ENCODE peak calls at places on chromosome 9, in ten cellular contexts. V is hepatocyte, I is MCF 10A, L is mesothelial cell of epicardium, Q is body of pancreas, Z is mammary epithelial cell, K is cardiac muscle cell, F is fibroblast of mammary gland, O is GM12878, R is upper lobe of right lung. G is an unnamed sample.

GRCh38 chr9:95305770-95306492 is 11.6 kb downstream of the FANCC start:
- DNase-seq in K (no peak), V (no peak), R (no peak), L (no peak), F (no peak), Z (no peak), Q (no peak), O (no peak), I (no peak), G (no peak)

GRCh38 chr9:98708103-98708932 is 417 bp downstream of the GABBR2 start:
- DNase-seq in K (no peak), F (no peak), Z (no peak), V (no peak), I (no peak), Q (no peak), L (no peak), O (no peak), R (no peak), G (no peak)

GRCh38 chr9:113973963-113974413 is 97.9 kb downstream of the ZNF618 start:
- DNase-seq in Q (no peak), F (no peak), L (no peak), O (no peak), V (no peak), K (peak), R (no peak), Z (no peak), I (no peak), G (no peak)

GRCh38 chr9:137428311-137428630 is 5.1 kb downstream of the NOXA1 start:
- DNase-seq in R (peak), Z (no peak), V (no peak), Q (no peak), K (no peak), F (no peak), L (no peak), I (no peak), O (no peak), G (no peak)

GRCh38 chr9:19050637-19051591 is 1.7 kb downstream of the RRAGA start:
- DNase-seq in O (no peak), Q (no peak), L (no peak), V (no peak), K (no peak), R (no peak), F (no peak), I (peak), Z (no peak), G (no peak)

GRCh38 chr9:118170032-118170955 is 466.1 kb downstream of the TLR4 start:
- DNase-seq in V (peak), F (peak), O (no peak), K (peak), I (peak), Q (peak), Z (peak), R (no peak), L (peak), G (peak)

GRCh38 chr9:71249729-71250317 is 128.4 kb upstream of the TRPM3 start:
- DNase-seq in L (no peak), Z (peak), Q (peak), K (peak), R (no peak), F (peak), V (peak), O (no peak), I (peak), G (peak)

GRCh38 chr9:95670122-95670521 is 153.4 kb upstream of the PTCH1 start:
- DNase-seq in V (no peak), O (no peak), K (no peak), F (no peak), I (no peak), R (no peak), Q (no peak), L (no peak), Z (no peak), G (no peak)

GRCh38 chr9:37464426-37465248 is 613 bp downstream of the ZBTB5 start:
- DNase-seq in Z (peak), F (peak), R (peak), L (peak), Q (peak), I (peak), K (peak), V (peak), O (peak), G (no peak)

GRCh38 chr9:34589656-34590375 is at the start of gene CNTFR:
- DNase-seq in K (peak), R (no peak), V (peak), Z (no peak), Q (no peak), L (peak), F (no peak), O (no peak), I (no peak), G (no peak)

GRCh38 chr9:114799441-114799840 is 6.4 kb downstream of the TNFSF15 start:
- DNase-seq in L (no peak), Q (no peak), F (no peak), Z (no peak), R (no peak), I (no peak), K (peak), O (no peak), V (peak), G (no peak)

GRCh38 chr9:250039-250438 is 35.4 kb downstream of the DOCK8 start:
- DNase-seq in O (no peak), Z (no peak), I (no peak), Q (no peak), R (no peak), K (no peak), L (no peak), F (no peak), V (no peak), G (no peak)

GRCh38 chr9:31597977-31598376 is 786.5 kb upstream of the ACO1 start:
- DNase-seq in F (peak), Z (peak), K (no peak), I (peak), V (peak), R (no peak), Q (no peak), O (no peak), L (no peak), G (peak)

GRCh38 chr9:113673726-113674125 is 202.4 kb upstream of the ZNF618 start:
- DNase-seq in O (no peak), L (no peak), I (no peak), Z (peak), Q (no peak), V (no peak), K (no peak), F (peak), R (no peak), G (no peak)

GRCh38 chr9:33408087-33408486 is 5.7 kb upstream of the AQP7 start:
- DNase-seq in R (no peak), F (peak), Z (peak), O (no peak), I (peak), K (no peak), V (no peak), L (no peak), Q (no peak), G (no peak)

GRCh38 chr9:115591584-115591984 is 473.6 kb upstream of the TNC start:
- DNase-seq in Q (peak), K (peak), O (peak), V (peak), R (no peak), L (peak), Z (peak), F (peak), I (peak), G (peak)

GRCh38 chr9:135910197-135910596 is 2.9 kb upstream of the CAMSAP1 start:
- DNase-seq in Q (no peak), I (no peak), O (no peak), K (no peak), R (no peak), V (no peak), Z (no peak), L (no peak), F (no peak), G (no peak)

GRCh38 chr9:73573235-73573634 is 421.6 kb downstream of the ANXA1 start:
- DNase-seq in F (no peak), Q (no peak), Z (no peak), I (no peak), R (no peak), L (no peak), K (no peak), O (no peak), V (no peak), G (no peak)

GRCh38 chr9:77063645-77064285 is 44.3 kb downstream of the FOXB2 start:
- DNase-seq in V (peak), Z (peak), O (no peak), R (no peak), Q (no peak), K (no peak), L (no peak), I (peak), F (peak), G (no peak)

GRCh38 chr9:27165670-27166069 is 56.6 kb downstream of the TEK start:
- DNase-seq in K (no peak), L (no peak), R (no peak), V (peak), Q (no peak), O (no peak), I (no peak), F (no peak), Z (no peak), G (no peak)

GRCh38 chr9:130124471-130124870 is 47.7 kb upstream of the NCS1 start:
- DNase-seq in O (no peak), K (no peak), F (no peak), I (no peak), V (no peak), Q (no peak), Z (no peak), L (no peak), R (no peak), G (no peak)

GRCh38 chr9:109905472-109905871 is 125.5 kb downstream of the PALM2AKAP2 start:
- DNase-seq in O (no peak), Z (no peak), V (no peak), F (no peak), R (no peak), I (no peak), K (no peak), L (no peak), Q (no peak), G (no peak)
- TF ChIP-seq CTCF in O (no peak), Z (no peak), V (no peak), F (no peak), R (no peak), I (no peak), K (no peak), L (no peak), Q (no peak), G (no peak)

DNA sequence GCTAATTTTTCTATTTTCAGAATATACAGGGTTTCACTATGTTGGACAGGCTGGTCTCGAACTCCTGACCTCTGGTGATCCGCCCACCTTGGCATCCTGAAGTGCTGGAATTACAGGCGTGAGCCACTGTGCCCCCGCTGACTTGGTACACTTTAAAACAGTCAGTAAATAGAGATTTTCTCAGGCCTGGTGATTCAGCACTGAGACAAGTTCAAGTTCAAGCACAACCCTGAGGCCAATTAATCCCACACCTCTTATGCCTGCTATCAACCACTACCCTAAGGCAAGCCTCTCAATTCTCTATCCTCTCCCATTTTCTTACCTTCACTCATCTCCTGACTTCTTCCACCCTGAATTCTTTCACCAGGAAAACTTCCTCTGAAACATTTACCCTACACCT is 18.9 kb downstream of the MUSK start:
- DNase-seq in F (no peak), K (no peak), R (no peak), Q (no peak), V (no peak), I (no peak), O (no peak), L (no peak), Z (no peak), G (no peak)
- TF ChIP-seq CTCF in F (no peak), K (no peak), R (no peak), Q (no peak), V (no peak), I (no peak), O (no peak), L (no peak), Z (no peak), G (no peak)

DNA sequence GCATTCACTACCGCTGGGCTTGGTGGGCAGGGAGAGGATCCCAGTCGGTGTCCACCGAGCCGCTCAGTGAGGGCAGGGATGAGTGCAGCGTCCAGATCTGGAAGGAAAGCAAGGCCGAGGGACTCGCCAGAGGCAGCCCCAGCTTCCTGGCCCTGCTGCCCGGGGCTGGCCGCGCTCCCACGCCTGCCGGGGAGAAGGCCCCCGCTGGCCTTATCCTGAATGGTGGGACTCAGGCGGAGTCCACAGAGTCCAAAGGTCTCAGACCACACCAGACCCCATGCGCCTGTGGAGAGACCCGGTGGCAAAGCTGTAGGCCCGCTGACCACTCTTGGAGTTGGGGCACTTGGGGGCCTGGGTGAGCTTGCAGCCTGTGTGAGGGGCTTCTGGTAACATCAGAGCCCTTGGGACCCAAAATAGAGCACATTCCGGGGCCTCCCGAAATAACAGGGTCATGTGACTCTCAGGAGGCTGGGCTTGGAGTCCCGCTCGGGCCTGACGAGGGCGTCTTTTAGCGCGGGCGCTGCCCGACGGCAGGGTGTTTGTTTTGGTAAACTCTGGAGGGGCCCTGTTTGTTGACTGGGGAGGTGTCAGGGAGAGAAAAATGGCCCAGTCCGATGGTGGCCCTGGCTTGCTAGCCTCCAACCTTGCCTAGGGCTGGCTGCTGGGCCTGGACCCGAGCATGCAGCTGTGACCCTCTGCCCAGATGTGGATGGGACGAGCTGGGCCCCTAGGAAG is 2.8 kb downstream of the RXRA start:
- DNase-seq in K (peak), O (no peak), Q (peak), F (peak), R (no peak), I (no peak), V (peak), L (no peak), Z (peak), G (no peak)
- TF ChIP-seq CTCF in K (peak), O (no peak), Q (no peak), F (peak), R (peak), I (no peak), V (no peak), L (no peak), Z (no peak), G (no peak)

GRCh38 chr9:22008662-22009562 is at the start of gene CDKN2B:
- DNase-seq in O (no peak), L (peak), Z (peak), V (peak), Q (peak), I (no peak), F (peak), K (peak), R (peak), G (peak)
- TF ChIP-seq CTCF in O (peak), L (peak), Z (peak), V (peak), Q (peak), I (no peak), F (peak), K (peak), R (peak), G (peak)